ENCODE peak calls at places on chromosomes 6 and 20, in five cellular contexts. One of them, this sample, is unnamed.

GRCh38 chr20:15045246-15045645 is 707.8 kb upstream of the FLRT3 start:
- DNase-seq in lower lobe of right lung: no peak
- DNase-seq in A673: no peak
- DNase-seq in lung: peak
- DNase-seq in CD4-positive, alpha-beta T cell: no peak
- DNase-seq in this sample: no peak

GRCh38 chr6:135083992-135084915 is 29.6 kb upstream of the HBS1L start:
- DNase-seq in lower lobe of right lung: no peak
- DNase-seq in A673: no peak
- DNase-seq in lung: no peak
- DNase-seq in CD4-positive, alpha-beta T cell: no peak
- DNase-seq in this sample: no peak

GRCh38 chr20:54042021-54042420 is 28.4 kb downstream of the BCAS1 start:
- DNase-seq in lower lobe of right lung: no peak
- DNase-seq in A673: no peak
- DNase-seq in lung: no peak
- DNase-seq in CD4-positive, alpha-beta T cell: no peak
- DNase-seq in this sample: no peak

GRCh38 chr20:42313704-42314103 is 695.5 kb upstream of the CHD6 start:
- DNase-seq in lower lobe of right lung: no peak
- DNase-seq in A673: no peak
- DNase-seq in lung: no peak
- DNase-seq in CD4-positive, alpha-beta T cell: no peak
- DNase-seq in this sample: no peak

GRCh38 chr6:23176883-23177282 is 607.5 kb downstream of the HDGFL1 start:
- DNase-seq in lower lobe of right lung: no peak
- DNase-seq in A673: peak
- DNase-seq in lung: no peak
- DNase-seq in CD4-positive, alpha-beta T cell: no peak
- DNase-seq in this sample: no peak

GRCh38 chr6:136166815-136167214 is 83.3 kb downstream of the MTFR2 start:
- DNase-seq in lower lobe of right lung: no peak
- DNase-seq in A673: no peak
- DNase-seq in lung: no peak
- DNase-seq in CD4-positive, alpha-beta T cell: no peak
- DNase-seq in this sample: no peak

GRCh38 chr6:9566096-9566495 is 848.8 kb downstream of the TFAP2A start:
- DNase-seq in lower lobe of right lung: no peak
- DNase-seq in A673: no peak
- DNase-seq in lung: no peak
- DNase-seq in CD4-positive, alpha-beta T cell: no peak
- DNase-seq in this sample: no peak

GRCh38 chr6:27251672-27252251 is 4.3 kb downstream of the PRSS16 start:
- DNase-seq in lower lobe of right lung: peak
- DNase-seq in A673: peak
- DNase-seq in lung: peak
- DNase-seq in CD4-positive, alpha-beta T cell: peak
- DNase-seq in this sample: peak

GRCh38 chr6:134956676-134957075 is 6.8 kb upstream of the ALDH8A1 start:
- DNase-seq in lower lobe of right lung: no peak
- DNase-seq in A673: no peak
- DNase-seq in lung: no peak
- DNase-seq in CD4-positive, alpha-beta T cell: no peak
- DNase-seq in this sample: no peak

GRCh38 chr6:43842231-43842794 is 72.3 kb downstream of the VEGFA start:
- DNase-seq in lower lobe of right lung: no peak
- DNase-seq in A673: no peak
- DNase-seq in lung: no peak
- DNase-seq in CD4-positive, alpha-beta T cell: no peak
- DNase-seq in this sample: no peak

GRCh38 chr20:10060223-10060622 is 25.4 kb downstream of the ANKEF1 start:
- DNase-seq in lower lobe of right lung: no peak
- DNase-seq in A673: peak
- DNase-seq in lung: no peak
- DNase-seq in CD4-positive, alpha-beta T cell: no peak
- DNase-seq in this sample: peak

GRCh38 chr20:36092424-36093024 is 62.0 kb upstream of the EPB41L1 start:
- DNase-seq in lower lobe of right lung: no peak
- DNase-seq in A673: no peak
- DNase-seq in lung: no peak
- DNase-seq in CD4-positive, alpha-beta T cell: no peak
- DNase-seq in this sample: peak

GRCh38 chr6:27290065-27290849 is 21.8 kb downstream of the POM121L2 start:
- DNase-seq in lower lobe of right lung: no peak
- DNase-seq in A673: no peak
- DNase-seq in lung: no peak
- DNase-seq in CD4-positive, alpha-beta T cell: no peak
- DNase-seq in this sample: no peak

GRCh38 chr20:36658300-36658699 is 12.3 kb upstream of the SLA2 start:
- DNase-seq in lower lobe of right lung: no peak
- DNase-seq in A673: no peak
- DNase-seq in lung: no peak
- DNase-seq in CD4-positive, alpha-beta T cell: no peak
- DNase-seq in this sample: no peak

GRCh38 chr20:24584538-24585356 is 115.3 kb downstream of the SYNDIG1 start:
- DNase-seq in lower lobe of right lung: no peak
- DNase-seq in A673: no peak
- DNase-seq in lung: no peak
- DNase-seq in CD4-positive, alpha-beta T cell: no peak
- DNase-seq in this sample: no peak

GRCh38 chr20:62352402-62353288 is 14.5 kb downstream of the LAMA5 start:
- DNase-seq in lower lobe of right lung: no peak
- DNase-seq in A673: peak
- DNase-seq in lung: no peak
- DNase-seq in CD4-positive, alpha-beta T cell: no peak
- DNase-seq in this sample: peak

GRCh38 chr20:38338849-38339520 is 7.3 kb upstream of the LBP start:
- DNase-seq in lower lobe of right lung: no peak
- DNase-seq in A673: no peak
- DNase-seq in lung: no peak
- DNase-seq in CD4-positive, alpha-beta T cell: no peak
- DNase-seq in this sample: no peak

GRCh38 chr20:61933481-61933950 is 132.2 kb downstream of the TAF4 start:
- DNase-seq in lower lobe of right lung: peak
- DNase-seq in A673: no peak
- DNase-seq in lung: no peak
- DNase-seq in CD4-positive, alpha-beta T cell: no peak
- DNase-seq in this sample: no peak

GRCh38 chr20:18007534-18008292 is 38.9 kb downstream of the MGME1 start:
- DNase-seq in lower lobe of right lung: no peak
- DNase-seq in A673: no peak
- DNase-seq in lung: no peak
- DNase-seq in CD4-positive, alpha-beta T cell: no peak
- DNase-seq in this sample: peak

GRCh38 chr6:44530209-44530909 is 142.9 kb downstream of the CDC5L start:
- DNase-seq in lower lobe of right lung: no peak
- DNase-seq in A673: no peak
- DNase-seq in lung: no peak
- DNase-seq in CD4-positive, alpha-beta T cell: no peak
- DNase-seq in this sample: no peak

DNA sequence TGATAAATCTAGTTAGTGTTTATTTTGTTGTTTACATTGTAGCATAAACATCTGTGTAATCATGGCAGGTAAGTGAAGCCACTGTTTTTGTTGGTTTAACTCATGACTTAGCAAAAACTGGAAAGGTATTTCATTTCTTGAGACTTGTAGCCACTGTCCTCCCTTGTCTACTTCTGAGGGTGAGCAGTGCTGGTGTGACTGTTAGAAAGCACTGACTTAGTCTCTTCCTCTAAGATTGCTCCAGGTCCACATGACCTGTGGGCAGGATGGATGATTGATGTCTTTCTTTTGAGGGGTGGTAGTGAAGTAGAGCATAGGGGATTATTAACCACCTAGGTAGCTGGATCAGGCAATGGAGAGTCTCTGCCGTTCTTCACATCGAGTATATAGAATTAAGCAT is 203.8 kb downstream of the ARID1B start:
- DNase-seq in lower lobe of right lung: no peak
- DNase-seq in A673: no peak
- DNase-seq in lung: no peak
- DNase-seq in CD4-positive, alpha-beta T cell: no peak
- DNase-seq in this sample: no peak
- H3K27ac ChIP-seq in lower lobe of right lung: no peak
- H3K27ac ChIP-seq in A673: no peak
- H3K27ac ChIP-seq in lung: no peak
- H3K27ac ChIP-seq in CD4-positive, alpha-beta T cell: no peak
- H3K27ac ChIP-seq in this sample: peak

GRCh38 chr20:23167436-23167835 is 81.3 kb upstream of the CD93 start:
- DNase-seq in lower lobe of right lung: no peak
- DNase-seq in A673: no peak
- DNase-seq in lung: no peak
- DNase-seq in CD4-positive, alpha-beta T cell: no peak
- DNase-seq in this sample: no peak
- H3K27ac ChIP-seq in lower lobe of right lung: no peak
- H3K27ac ChIP-seq in A673: no peak
- H3K27ac ChIP-seq in lung: no peak
- H3K27ac ChIP-seq in CD4-positive, alpha-beta T cell: no peak
- H3K27ac ChIP-seq in this sample: no peak

GRCh38 chr20:52785678-52786077 is 186.5 kb upstream of the TSHZ2 start:
- DNase-seq in lower lobe of right lung: no peak
- DNase-seq in A673: peak
- DNase-seq in lung: no peak
- DNase-seq in CD4-positive, alpha-beta T cell: no peak
- DNase-seq in this sample: no peak

GRCh38 chr20:52794853-52795252 is 177.3 kb upstream of the TSHZ2 start:
- DNase-seq in lower lobe of right lung: no peak
- DNase-seq in A673: no peak
- DNase-seq in lung: no peak
- DNase-seq in CD4-positive, alpha-beta T cell: no peak
- DNase-seq in this sample: no peak

GRCh38 chr20:52793339-52793963 is 178.7 kb upstream of the TSHZ2 start:
- DNase-seq in lower lobe of right lung: no peak
- DNase-seq in A673: no peak
- DNase-seq in lung: no peak
- DNase-seq in CD4-positive, alpha-beta T cell: no peak
- DNase-seq in this sample: no peak

GRCh38 chr20:52791091-52791490 is 181.1 kb upstream of the TSHZ2 start:
- DNase-seq in lower lobe of right lung: no peak
- DNase-seq in A673: no peak
- DNase-seq in lung: no peak
- DNase-seq in CD4-positive, alpha-beta T cell: no peak
- DNase-seq in this sample: no peak

DNA sequence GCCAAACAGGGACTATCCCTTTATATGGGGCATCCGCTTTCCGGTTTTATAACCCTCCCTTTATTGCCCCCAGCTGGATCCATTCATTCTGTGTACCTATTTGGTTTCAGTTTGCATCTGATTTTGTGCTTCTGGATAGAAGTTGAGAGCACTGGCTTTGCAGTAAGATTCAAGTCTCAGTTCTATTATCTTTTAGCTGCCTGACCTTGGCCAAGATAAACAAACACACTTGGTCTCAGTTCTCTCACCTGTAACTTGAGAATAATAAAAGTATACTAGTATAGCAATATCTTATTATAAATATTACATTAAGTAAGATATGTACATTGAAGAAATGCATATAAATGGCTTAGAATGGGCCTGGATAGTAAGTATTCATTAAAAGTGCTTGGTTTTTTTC is 182.4 kb upstream of the TSHZ2 start:
- DNase-seq in lower lobe of right lung: no peak
- DNase-seq in A673: no peak
- DNase-seq in lung: no peak
- DNase-seq in CD4-positive, alpha-beta T cell: no peak
- DNase-seq in this sample: no peak
- H3K27ac ChIP-seq in lower lobe of right lung: no peak
- H3K27ac ChIP-seq in A673: no peak
- H3K27ac ChIP-seq in lung: no peak
- H3K27ac ChIP-seq in CD4-positive, alpha-beta T cell: no peak
- H3K27ac ChIP-seq in this sample: no peak

DNA sequence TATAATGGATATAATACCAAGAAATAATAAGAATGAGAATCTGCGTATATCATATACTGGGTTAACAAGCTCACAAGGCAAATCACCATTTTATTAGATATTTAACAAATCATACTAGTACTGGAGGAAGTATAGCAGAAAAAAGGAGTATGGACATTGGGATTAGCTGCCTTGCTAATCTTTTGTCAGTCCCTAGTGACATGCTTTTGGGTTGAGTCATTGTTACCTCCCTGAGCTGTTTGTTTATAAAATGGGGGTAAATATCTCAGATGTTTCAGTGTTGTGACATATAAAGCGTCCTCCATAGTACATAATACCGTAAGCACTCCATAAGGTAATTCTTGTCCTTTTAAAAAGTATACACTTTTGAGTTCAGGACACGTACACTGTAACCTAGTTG is 107.0 kb downstream of the ESR1 start:
- DNase-seq in lower lobe of right lung: no peak
- DNase-seq in A673: no peak
- DNase-seq in lung: no peak
- DNase-seq in CD4-positive, alpha-beta T cell: no peak
- DNase-seq in this sample: no peak
- H3K27ac ChIP-seq in lower lobe of right lung: no peak
- H3K27ac ChIP-seq in A673: no peak
- H3K27ac ChIP-seq in lung: no peak
- H3K27ac ChIP-seq in CD4-positive, alpha-beta T cell: no peak
- H3K27ac ChIP-seq in this sample: no peak

GRCh38 chr20:43514062-43514971 is 6.8 kb downstream of the L3MBTL1 start:
- DNase-seq in lower lobe of right lung: peak
- DNase-seq in A673: peak
- DNase-seq in lung: peak
- DNase-seq in CD4-positive, alpha-beta T cell: peak
- DNase-seq in this sample: peak
- H3K27ac ChIP-seq in lower lobe of right lung: peak
- H3K27ac ChIP-seq in A673: peak
- H3K27ac ChIP-seq in lung: peak
- H3K27ac ChIP-seq in CD4-positive, alpha-beta T cell: peak
- H3K27ac ChIP-seq in this sample: no peak

GRCh38 chr20:19785173-19785799 is 27.2 kb downstream of the RIN2 start:
- DNase-seq in lower lobe of right lung: no peak
- DNase-seq in A673: no peak
- DNase-seq in lung: no peak
- DNase-seq in CD4-positive, alpha-beta T cell: no peak
- DNase-seq in this sample: no peak

GRCh38 chr20:19786311-19786710 is 28.3 kb downstream of the RIN2 start:
- DNase-seq in lower lobe of right lung: no peak
- DNase-seq in A673: peak
- DNase-seq in lung: peak
- DNase-seq in CD4-positive, alpha-beta T cell: no peak
- DNase-seq in this sample: peak

GRCh38 chr20:19783966-19784401 is 25.9 kb downstream of the RIN2 start:
- DNase-seq in lower lobe of right lung: peak
- DNase-seq in A673: no peak
- DNase-seq in lung: no peak
- DNase-seq in CD4-positive, alpha-beta T cell: no peak
- DNase-seq in this sample: peak

GRCh38 chr20:19785886-19786285 is 27.8 kb downstream of the RIN2 start:
- DNase-seq in lower lobe of right lung: no peak
- DNase-seq in A673: no peak
- DNase-seq in lung: no peak
- DNase-seq in CD4-positive, alpha-beta T cell: no peak
- DNase-seq in this sample: no peak

GRCh38 chr20:19784511-19785172 is 26.6 kb downstream of the RIN2 start:
- DNase-seq in lower lobe of right lung: peak
- DNase-seq in A673: peak
- DNase-seq in lung: peak
- DNase-seq in CD4-positive, alpha-beta T cell: no peak
- DNase-seq in this sample: peak
- H3K27ac ChIP-seq in lower lobe of right lung: peak
- H3K27ac ChIP-seq in A673: peak
- H3K27ac ChIP-seq in lung: peak
- H3K27ac ChIP-seq in CD4-positive, alpha-beta T cell: no peak
- H3K27ac ChIP-seq in this sample: peak